ENCODE peak calls at places on chromosomes 16 and 17, in nine cellular contexts. V is transverse colon, B is K562, X is SK-N-SH, K is esophagus muscularis mucosa, H is upper lobe of left lung, Y is H1, W is suprapubic skin, A is sigmoid colon. Z is an unnamed sample.

GRCh38 chr17:46108120-46108519 is 85.1 kb downstream of the KANSL1 start:
- DNase-seq in H (no peak), B (no peak), A (no peak), X (no peak), K (no peak), Y (no peak), V (no peak), W (no peak), Z (no peak)

GRCh38 chr17:29911641-29912177 is 18.3 kb downstream of the SSH2 start:
- DNase-seq in W (no peak), V (no peak), Y (no peak), X (no peak), B (no peak), K (no peak), A (no peak), H (no peak), Z (no peak)

GRCh38 chr17:55301521-55302406 is 37.0 kb downstream of the HLF start:
- DNase-seq in X (no peak), W (no peak), A (no peak), H (no peak), V (no peak), K (no peak), Y (no peak), B (peak; percentile 19), Z (peak; percentile 47)

GRCh38 chr16:64627781-64628180 is 494.1 kb downstream of the CDH11 start:
- DNase-seq in B (no peak), W (no peak), X (no peak), V (no peak), H (no peak), A (no peak), K (no peak), Y (no peak), Z (no peak)

GRCh38 chr17:64063088-64063487 is 42.7 kb upstream of the ICAM2 start:
- DNase-seq in A (no peak), X (no peak), W (no peak), B (no peak), H (no peak), Y (no peak), V (no peak), K (no peak), Z (no peak)

GRCh38 chr17:7041607-7042506 is 2.0 kb downstream of the SLC16A11 start:
- DNase-seq in A (no peak), K (no peak), X (peak; percentile 69), W (no peak), Y (peak; percentile 69), V (no peak), H (peak; percentile 83), B (no peak), Z (no peak)

GRCh38 chr17:47878203-47879027 is 17.6 kb upstream of the SP2 start:
- DNase-seq in B (no peak), Y (no peak), K (no peak), X (no peak), V (no peak), W (no peak), H (no peak), A (no peak), Z (no peak)

GRCh38 chr17:83195330-83196087 is 116.1 kb downstream of the METRNL start:
- DNase-seq in Y (no peak), X (no peak), A (peak; percentile 69), K (no peak), B (peak; percentile 46), H (peak; percentile 79), W (peak; percentile 83), V (no peak), Z (peak; percentile 77)

GRCh38 chr17:19383681-19384470 is 3.1 kb downstream of the MFAP4 start:
- DNase-seq in Y (no peak), V (no peak), W (peak; percentile 75), K (no peak), H (no peak), A (peak; percentile 83), X (no peak), B (no peak), Z (no peak)

GRCh38 chr16:54027126-54027922 is 259.3 kb downstream of the IRX3 start:
- DNase-seq in A (no peak), X (peak; percentile 12), W (no peak), B (no peak), K (no peak), H (no peak), Y (no peak), V (no peak), Z (no peak)

GRCh38 chr17:4892499-4893221 is 6.7 kb upstream of the C17orf107 start:
- DNase-seq in B (no peak), X (no peak), V (no peak), Y (no peak), K (no peak), A (no peak), W (no peak), H (peak; percentile 64), Z (no peak)

GRCh38 chr17:4895121-4895520 is 4.2 kb upstream of the C17orf107 start:
- DNase-seq in B (no peak), A (no peak), H (peak; percentile 27), K (no peak), W (no peak), X (no peak), Y (no peak), V (no peak), Z (no peak)

GRCh38 chr17:4893272-4893671 is 6.1 kb upstream of the C17orf107 start:
- DNase-seq in V (no peak), Y (no peak), X (no peak), A (no peak), W (no peak), B (no peak), H (peak; percentile 57), K (no peak), Z (no peak)

GRCh38 chr17:4895676-4896331 is 3.5 kb upstream of the C17orf107 start:
- DNase-seq in K (no peak), X (no peak), W (no peak), B (peak; percentile 32), Y (peak; percentile 75), H (peak; percentile 58), V (no peak), A (no peak), Z (no peak)

DNA sequence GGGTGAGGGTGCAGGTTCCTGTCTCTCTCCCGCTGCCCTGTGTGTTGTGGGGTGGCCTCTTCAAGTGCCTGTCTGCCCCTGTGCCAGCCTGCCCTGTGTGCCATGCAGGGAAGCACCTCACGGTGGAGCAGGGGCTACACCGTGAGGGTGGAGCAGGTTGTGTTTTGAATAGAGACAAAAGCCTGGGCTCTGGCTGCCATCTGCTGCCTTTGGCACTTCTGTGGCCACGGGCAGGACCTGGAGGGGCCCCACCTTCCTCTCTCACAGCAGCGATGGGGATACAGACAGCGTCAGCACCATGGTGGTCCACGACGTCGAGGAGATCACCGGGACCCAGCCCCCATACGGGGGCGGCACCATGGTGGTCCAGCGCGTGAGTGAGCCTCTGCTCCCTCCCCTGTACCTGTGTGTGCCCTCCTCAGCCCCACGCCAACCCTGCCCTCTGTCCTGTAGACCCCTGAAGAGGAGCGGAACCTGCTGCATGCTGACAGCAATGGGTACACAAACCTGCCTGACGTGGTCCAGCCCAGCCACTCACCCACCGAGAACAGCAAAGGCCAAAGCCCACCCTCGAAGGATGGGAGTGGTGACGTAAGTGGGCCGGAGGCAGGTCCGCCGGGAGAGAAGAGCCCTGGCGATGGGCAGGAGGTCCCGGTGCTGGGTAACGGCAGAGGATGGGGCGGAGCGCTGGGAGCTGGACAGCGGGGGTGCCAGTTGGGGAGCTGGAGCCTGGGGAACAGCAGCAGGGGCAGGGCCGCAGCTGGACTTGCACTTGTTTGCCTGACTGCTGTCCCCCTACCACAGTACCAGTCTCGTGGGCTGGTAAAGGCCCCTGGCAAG is 5.4 kb upstream of the C17orf107 start:
- DNase-seq in W (no peak), K (no peak), V (no peak), B (no peak), H (peak; percentile 73), X (no peak), Y (no peak), A (no peak), Z (no peak)
- TF ChIP-seq POLR2AphosphoS5 in W (no peak), K (no peak), V (no peak), B (no peak), H (no peak), X (no peak), Y (no peak), A (no peak), Z (no peak)

DNA sequence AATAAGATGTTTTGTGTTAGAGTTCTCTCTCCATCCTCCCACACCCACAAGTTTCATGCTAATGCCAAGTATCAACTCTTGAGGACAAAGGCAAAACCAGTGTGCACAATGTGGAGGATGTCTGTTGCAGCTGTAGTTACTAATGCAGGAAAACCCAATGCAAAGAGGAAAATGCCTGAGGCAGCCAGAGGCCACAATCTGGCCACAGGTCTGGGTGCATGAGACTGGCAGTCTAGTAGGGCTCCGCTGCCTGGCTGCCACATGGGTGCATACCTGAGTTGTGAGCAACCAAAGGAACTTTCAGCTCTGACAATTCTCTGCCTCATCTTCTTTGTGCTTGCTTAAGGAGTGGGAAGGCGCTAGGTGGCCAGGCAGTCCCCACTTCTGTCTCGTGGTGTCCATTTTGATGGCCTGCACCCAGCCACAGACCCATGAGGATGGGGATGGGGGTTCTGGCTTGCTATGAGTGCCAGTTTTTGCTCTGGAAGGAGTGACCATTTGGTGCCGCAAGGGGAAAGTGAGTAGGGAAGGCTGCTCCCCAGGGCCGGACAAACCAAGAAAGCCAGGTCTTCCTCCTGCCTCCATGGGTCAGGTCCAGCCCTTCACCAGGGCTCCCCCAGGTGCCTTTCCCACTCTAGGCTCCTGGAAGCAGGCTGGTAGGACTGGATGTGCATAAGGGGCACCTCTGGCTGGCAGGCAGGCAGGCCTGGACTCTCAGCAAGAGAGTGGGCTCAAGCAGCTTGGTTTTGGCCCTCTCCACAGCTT is 4.2 kb upstream of the GFOD2 start:
- DNase-seq in X (no peak), H (no peak), W (no peak), Y (no peak), V (no peak), B (no peak), K (no peak), A (peak; percentile 30), Z (no peak)
- TF ChIP-seq EP300 in X (no peak), H (no peak), W (no peak), Y (no peak), V (no peak), B (no peak), K (no peak), A (no peak), Z (no peak)

GRCh38 chr17:35063514-35064223 is at the start of gene RFFL:
- DNase-seq in K (peak; percentile 96), H (no peak), B (peak; percentile 84), W (peak; percentile 94), X (peak; percentile 23), Y (peak; percentile 75), V (peak; percentile 91), A (peak; percentile 95), Z (peak; percentile 91)
- TF ChIP-seq POLR2AphosphoS5 in K (peak; percentile 80), H (peak; percentile 89), B (peak; percentile 17), W (peak; percentile 89), X (peak; percentile 21), Y (peak; percentile 43), V (peak; percentile 65), A (peak; percentile 66), Z (peak; percentile 85)

DNA sequence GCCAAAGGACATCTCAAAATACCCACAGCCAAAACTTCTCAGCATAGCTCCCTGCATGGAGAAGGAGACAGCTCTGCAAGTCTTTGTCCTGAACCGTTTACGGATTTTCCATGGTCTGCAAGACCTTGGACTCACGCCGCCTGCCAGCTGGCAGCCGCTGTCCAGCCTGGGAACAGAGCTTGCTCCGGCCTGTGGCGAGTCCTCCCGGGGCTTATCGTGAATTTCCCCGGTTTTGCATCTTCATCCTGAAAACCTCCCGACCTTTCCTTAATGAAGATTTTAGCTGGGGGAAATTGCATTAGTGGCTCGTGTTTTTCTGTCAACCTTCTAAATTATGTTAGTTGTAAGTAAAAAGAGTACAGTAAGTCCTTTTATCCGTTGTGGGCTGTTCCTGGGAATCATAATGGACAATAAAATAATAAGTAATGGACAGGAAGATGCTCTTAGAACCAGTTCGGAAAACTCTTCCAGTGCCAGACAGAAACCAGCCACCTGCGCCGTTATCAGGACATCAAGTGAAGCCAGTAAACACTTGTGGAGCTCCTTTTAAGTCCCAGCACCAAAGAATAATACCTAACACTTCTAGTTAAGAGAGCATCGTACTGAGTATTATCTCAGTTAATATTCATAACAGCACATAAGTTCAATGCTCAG is 112.3 kb upstream of the NOL11 start:
- DNase-seq in B (no peak), H (peak; percentile 89), A (peak; percentile 82), K (no peak), W (no peak), X (peak; percentile 77), Y (no peak), V (no peak), Z (peak; percentile 75)
- TF ChIP-seq EP300 in B (no peak), H (no peak), A (no peak), K (no peak), W (no peak), X (no peak), Y (no peak), V (no peak), Z (no peak)

Z was measured in stomach.